ENCODE peak calls at places on chromosomes 5 and 9, in four cellular contexts. O is sigmoid colon, Q is ureter, D is A549. J is an unnamed sample.

GRCh38 chr9:135923508-135923907 is 16.2 kb upstream of the CAMSAP1 start:
- DNase-seq in O (no peak), Q (no peak), D (no peak), J (no peak)

GRCh38 chr5:34491251-34491620 is 164.9 kb upstream of the RAI14 start:
- DNase-seq in O (no peak), Q (no peak), D (no peak), J (no peak)

GRCh38 chr5:42015254-42015653 is 90.2 kb downstream of the FBXO4 start:
- DNase-seq in O (no peak), Q (no peak), D (no peak), J (no peak)

GRCh38 chr5:52199833-52200232 is 587.9 kb upstream of the ITGA1 start:
- DNase-seq in O (no peak), Q (no peak), D (no peak), J (no peak)

GRCh38 chr5:178477224-178478201 is 112.7 kb downstream of the COL23A1 start:
- DNase-seq in O (no peak), Q (no peak), D (no peak), J (no peak)

GRCh38 chr9:119366909-119367690 is 2.1 kb downstream of the BRINP1 start:
- DNase-seq in O (no peak), Q (no peak), D (no peak), J (no peak)

GRCh38 chr9:127768666-127769065 is 9.8 kb downstream of the SH2D3C start:
- DNase-seq in O (no peak), Q (no peak), D (no peak), J (no peak)

GRCh38 chr5:173869316-173869715 is 18.8 kb upstream of the CPEB4 start:
- DNase-seq in O (no peak), Q (no peak), D (no peak), J (no peak)

GRCh38 chr5:180688326-180689070 is 39.1 kb upstream of the FLT4 start:
- DNase-seq in O (no peak), Q (no peak), D (no peak), J (no peak)

GRCh38 chr5:53643445-53643844 is 83.0 kb downstream of the NDUFS4 start:
- DNase-seq in O (no peak), Q (no peak), D (no peak), J (no peak)

GRCh38 chr5:118126159-118126558 is 862.2 kb downstream of the DTWD2 start:
- DNase-seq in O (no peak), Q (no peak), D (no peak), J (no peak)

GRCh38 chr9:133066181-133066983 is 4.6 kb downstream of the CEL start:
- DNase-seq in O (no peak), Q (no peak), D (no peak), J (no peak)

J was measured in WTC11.